ENCODE peak calls at places on chromosomes 2 and 18, in six cellular contexts. S, Z, X, O, H and T are unnamed samples.

GRCh38 chr2:109531896-109532727 is 81.7 kb downstream of the SEPTIN10 start:
- DNase-seq in Z (peak; percentile 20), X (no peak), S (no peak), H (no peak), O (no peak), T (no peak)

GRCh38 chr2:143001521-143001920 is 124.1 kb downstream of the KYNU start:
- DNase-seq in Z (no peak), H (no peak), S (no peak), X (no peak), O (no peak), T (no peak)

GRCh38 chr2:232487385-232488096 is at the start of gene ECEL1:
- DNase-seq in X (no peak), Z (no peak), H (peak; percentile 66), O (peak; percentile 46), S (peak; percentile 37), T (no peak)

GRCh38 chr2:95278051-95278471 is 3.8 kb downstream of the PROM2 start:
- DNase-seq in Z (peak; percentile 40), S (peak; percentile 40), X (no peak), O (peak; percentile 72), H (no peak), T (no peak)

GRCh38 chr2:45612741-45613140 is 1.7 kb upstream of the SRBD1 start:
- DNase-seq in X (no peak), S (no peak), O (no peak), Z (no peak), H (no peak), T (no peak)

GRCh38 chr2:11387100-11387390 is 42.6 kb upstream of the ROCK2 start:
- DNase-seq in H (no peak), S (no peak), O (no peak), X (no peak), Z (no peak), T (no peak)

GRCh38 chr2:28445448-28446258 is 50.2 kb upstream of the PLB1 start:
- DNase-seq in S (no peak), H (no peak), Z (no peak), X (no peak), O (no peak), T (no peak)

GRCh38 chr2:186992597-186992996 is 143.6 kb upstream of the ZSWIM2 start:
- DNase-seq in Z (no peak), H (no peak), S (no peak), O (no peak), X (no peak), T (no peak)

GRCh38 chr2:3283206-3283605 is 94.4 kb downstream of the EIPR1 start:
- DNase-seq in H (no peak), X (no peak), S (no peak), O (no peak), Z (peak; percentile 40), T (no peak)

GRCh38 chr18:66993492-66993891 is 389.6 kb upstream of the CDH19 start:
- DNase-seq in H (peak; percentile 46), Z (no peak), S (no peak), O (no peak), X (no peak), T (no peak)

GRCh38 chr2:102235491-102235890 is 48.7 kb downstream of the IL1RL2 start:
- DNase-seq in Z (no peak), H (peak; percentile 56), X (no peak), S (no peak), O (no peak), T (no peak)

GRCh38 chr2:64640153-64641044 is 13.3 kb downstream of the SERTAD2 start:
- DNase-seq in Z (no peak), S (no peak), X (no peak), O (no peak), H (no peak), T (no peak)

GRCh38 chr2:157497603-157498314 is 53.9 kb upstream of the CYTIP start:
- DNase-seq in S (no peak), O (no peak), X (no peak), H (peak; percentile 82), Z (no peak), T (peak; percentile 3)

GRCh38 chr18:58859935-58860334 is 4.7 kb upstream of the ZNF532 start:
- DNase-seq in S (peak; percentile 51), Z (no peak), O (no peak), H (peak; percentile 65), X (no peak), T (no peak)

GRCh38 chr2:34652636-34653035 is 1053.5 kb upstream of the FAM98A start:
- DNase-seq in O (no peak), X (no peak), H (peak; percentile 48), S (no peak), Z (no peak), T (no peak)

GRCh38 chr2:166539340-166540162 is 45.5 kb upstream of the SCN7A start:
- DNase-seq in H (peak; percentile 75), X (no peak), Z (no peak), O (no peak), S (no peak), T (peak; percentile 6)

GRCh38 chr2:55403177-55403998 is 16.3 kb downstream of the CCDC88A start:
- DNase-seq in S (no peak), Z (no peak), X (no peak), O (no peak), H (no peak), T (no peak)

GRCh38 chr2:180158961-180159360 is 151.9 kb upstream of the CWC22 start:
- DNase-seq in H (no peak), O (no peak), S (no peak), Z (no peak), X (no peak), T (no peak)

GRCh38 chr2:24508878-24509277 is 17.8 kb downstream of the NCOA1 start:
- DNase-seq in X (no peak), Z (no peak), S (no peak), H (no peak), O (no peak), T (no peak)

GRCh38 chr18:77206676-77207370 is 42.8 kb upstream of the GALR1 start:
- DNase-seq in S (peak; percentile 86), H (no peak), O (no peak), Z (no peak), X (peak; percentile 79), T (no peak)

GRCh38 chr2:2919026-2919425 is 458.6 kb downstream of the EIPR1 start:
- DNase-seq in Z (no peak), X (no peak), H (no peak), S (no peak), O (no peak), T (no peak)

GRCh38 chr2:220043155-220043992 is 415.9 kb downstream of the SLC4A3 start:
- DNase-seq in X (no peak), H (no peak), Z (no peak), S (no peak), O (no peak), T (no peak)

GRCh38 chr18:13223341-13224148 is 5.0 kb downstream of the LDLRAD4 start:
- DNase-seq in S (no peak), H (no peak), Z (no peak), O (peak; percentile 47), X (no peak), T (no peak)

GRCh38 chr2:241010531-241011295 is 12.3 kb downstream of the SNED1 start:
- DNase-seq in X (no peak), O (no peak), S (peak; percentile 48), Z (peak; percentile 43), H (no peak), T (no peak)

GRCh38 chr2:143685439-143686078 is 556.3 kb downstream of the ARHGAP15 start:
- DNase-seq in Z (no peak), O (no peak), S (no peak), X (no peak), H (no peak), T (no peak)

GRCh38 chr18:61854578-61854977 is 38.2 kb downstream of the RNF152 start:
- DNase-seq in S (no peak), X (no peak), H (no peak), Z (no peak), O (no peak), T (no peak)

GRCh38 chr2:3634631-3635091 is 23.3 kb upstream of the ALLC start:
- DNase-seq in S (peak; percentile 50), Z (no peak), H (no peak), X (peak; percentile 9), O (no peak), T (no peak)

GRCh38 chr2:223841436-223842180 is 4.2 kb upstream of the AP1S3 start:
- DNase-seq in H (no peak), O (no peak), Z (no peak), S (no peak), X (no peak), T (no peak)

GRCh38 chr2:42049411-42050349 is 1.9 kb downstream of the PKDCC start:
- DNase-seq in Z (no peak), O (peak; percentile 37), S (peak; percentile 70), X (no peak), H (no peak), T (no peak)
- H3K4me3 ChIP-seq in Z (peak overlapping the region; percentile 55), O (peak overlapping the region; percentile 39), S (peak overlapping the region; percentile 84), X (peak overlapping the region; percentile 90), H (peak overlapping the region; percentile 71), T (no peak overlapping the region)

DNA sequence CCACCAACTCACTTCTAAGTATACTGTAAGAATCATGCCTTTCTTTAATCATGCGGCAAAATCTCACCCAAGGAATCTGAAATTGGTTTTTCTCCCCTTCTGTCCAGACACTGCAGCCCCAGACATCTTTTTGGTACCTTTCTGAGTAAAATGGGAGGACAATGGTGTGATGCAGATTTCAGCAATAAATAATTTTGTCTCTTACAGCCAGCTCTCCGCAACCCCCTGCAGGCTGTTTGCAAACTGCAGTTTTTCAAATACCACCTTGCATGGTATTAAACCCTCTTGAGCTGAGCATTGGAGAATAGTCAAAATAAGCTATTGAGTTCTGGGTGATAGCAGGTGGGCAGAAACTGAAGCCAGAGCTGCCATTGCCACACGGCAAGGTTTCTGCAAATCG is 32.2 kb downstream of the GPR39 start:
- DNase-seq in Z (no peak), S (no peak), O (no peak), X (no peak), H (peak; percentile 65), T (no peak)
- TF ChIP-seq CTCF in Z (peak; percentile 57), S (peak; percentile 16), O (no peak), X (peak; percentile 14), H (peak; percentile 65), T (peak; percentile 31)

GRCh38 chr2:43101751-43102150 is 124.7 kb downstream of the ZFP36L2 start:
- DNase-seq in Z (no peak), S (peak; percentile 65), X (no peak), O (no peak), H (peak; percentile 3), T (no peak)
- H3K4me3 ChIP-seq in Z (no peak overlapping the region), S (no peak overlapping the region), X (no peak overlapping the region), O (no peak overlapping the region), H (peak overlapping the region; percentile 68), T (no peak overlapping the region)

DNA sequence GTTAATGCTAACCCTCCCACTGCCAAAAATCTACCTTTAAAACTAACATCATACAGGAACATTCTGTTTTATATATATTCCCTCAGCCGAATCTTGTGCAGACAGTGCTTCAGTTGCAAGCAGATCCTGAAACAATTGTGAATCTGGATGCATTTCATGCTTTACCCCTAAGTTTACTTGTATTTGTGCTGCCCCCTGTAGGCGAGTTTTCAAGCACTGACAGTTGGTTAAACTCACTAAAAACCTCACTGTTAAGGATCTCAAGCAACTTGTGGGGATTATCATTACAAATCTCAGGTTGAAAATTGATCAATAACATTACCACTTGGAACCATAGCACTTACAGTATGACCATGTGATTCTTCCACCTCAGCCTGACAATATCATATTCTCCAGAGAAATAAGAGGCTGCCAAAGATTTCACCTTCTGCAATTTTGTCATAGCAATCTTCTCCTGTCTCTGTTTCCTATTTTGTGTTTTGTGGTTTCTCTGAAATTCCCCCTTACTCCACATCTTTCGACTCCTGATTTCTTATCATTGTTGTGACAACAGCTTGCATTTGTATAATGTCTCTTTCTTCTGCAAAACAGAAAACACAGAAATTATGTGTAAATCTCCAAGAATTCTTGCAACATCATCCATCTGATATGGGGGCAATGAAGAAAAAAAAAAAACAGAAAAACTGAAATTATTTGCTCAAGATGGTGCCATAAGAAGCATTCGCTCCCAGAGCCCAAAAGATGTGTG is 354.6 kb upstream of the SETBP1 start:
- DNase-seq in Z (no peak), O (no peak), H (peak; percentile 94), X (peak; percentile 24), S (no peak), T (no peak)
- TF ChIP-seq CTCF in Z (peak; percentile 46), O (peak; percentile 29), H (peak; percentile 77), X (peak; percentile 46), S (no peak), T (peak; percentile 67)